ENCODE peak calls at places on chromosomes 6 and 20, in nine cellular contexts. C is omental fat pad; T is osteocyte; Y is left lung; A is activated T-cell treated with anti-CD3 and anti-CD28 coated beads for 48 hours; B is mesothelial cell of epicardium; D is stimulated activated CD8-positive, alpha-beta memory T cell treated with anti-CD3 and anti-CD28 coated beads, Interleukin-7, amount 100 ng/mL, for 24 hours; G is GM12891; H is Right ventricle myocardium inferior. W is an unnamed sample.

GRCh38 chr6:90369024-90369519 is 72.4 kb upstream of the BACH2 start:
- DNase-seq in C (no peak), T (peak), Y (no peak), A (no peak), B (no peak), D (no peak), G (peak), H (no peak), W (peak)

GRCh38 chr20:667351-668034 is 8.1 kb downstream of the SCRT2 start:
- DNase-seq in C (peak), T (no peak), Y (peak), A (peak), B (no peak), D (peak), G (no peak), H (peak), W (no peak)

GRCh38 chr6:3296537-3297453 is 38.0 kb downstream of the PSMG4 start:
- DNase-seq in C (no peak), T (no peak), Y (no peak), A (no peak), B (no peak), D (no peak), G (no peak), H (no peak), W (no peak)

GRCh38 chr20:47929368-47930115 is 144.3 kb upstream of the SULF2 start:
- DNase-seq in C (no peak), T (no peak), Y (no peak), A (no peak), B (no peak), D (no peak), G (no peak), H (no peak), W (no peak)

GRCh38 chr6:101931766-101932165 is 538.3 kb downstream of the GRIK2 start:
- DNase-seq in C (no peak), T (no peak), Y (no peak), A (no peak), B (no peak), D (no peak), G (no peak), H (no peak), W (no peak)

GRCh38 chr20:23024701-23025100 is 10.4 kb upstream of the SSTR4 start:
- DNase-seq in C (no peak), T (no peak), Y (no peak), A (no peak), B (no peak), D (no peak), G (no peak), H (no peak), W (no peak)

GRCh38 chr6:106973018-106973840 is 1.3 kb downstream of the CD24 start:
- DNase-seq in C (no peak), T (no peak), Y (peak), A (no peak), B (peak), D (no peak), G (peak), H (peak), W (no peak)

GRCh38 chr20:38302721-38303120 is 1.2 kb upstream of the BPI start:
- DNase-seq in C (no peak), T (no peak), Y (no peak), A (no peak), B (no peak), D (no peak), G (no peak), H (no peak), W (no peak)

GRCh38 chr6:148530394-148530923 is 187.8 kb downstream of the SASH1 start:
- DNase-seq in C (no peak), T (no peak), Y (no peak), A (no peak), B (no peak), D (no peak), G (no peak), H (no peak), W (no peak)

GRCh38 chr6:30810813-30811329 is 66.5 kb upstream of the IER3 start:
- DNase-seq in C (no peak), T (no peak), Y (no peak), A (peak), B (no peak), D (peak), G (no peak), H (no peak), W (peak)

GRCh38 chr6:170584954-170585498 is 589 bp upstream of the PDCD2 start:
- DNase-seq in C (no peak), T (no peak), Y (no peak), A (no peak), B (no peak), D (no peak), G (no peak), H (no peak), W (no peak)

GRCh38 chr6:56241106-56241812 is 6.1 kb downstream of the COL21A1 start:
- DNase-seq in C (no peak), T (no peak), Y (no peak), A (no peak), B (no peak), D (no peak), G (no peak), H (no peak), W (no peak)

GRCh38 chr6:4794140-4794707 is 18.0 kb downstream of the CDYL start:
- DNase-seq in C (no peak), T (no peak), Y (no peak), A (no peak), B (no peak), D (no peak), G (no peak), H (peak), W (no peak)

GRCh38 chr6:53369876-53370515 is 21.2 kb upstream of the ELOVL5 start:
- DNase-seq in C (no peak), T (no peak), Y (no peak), A (no peak), B (no peak), D (no peak), G (no peak), H (no peak), W (no peak)

GRCh38 chr6:81049425-81050042 is 702.9 kb downstream of the TENT5A start:
- DNase-seq in C (no peak), T (no peak), Y (no peak), A (no peak), B (no peak), D (no peak), G (no peak), H (no peak), W (no peak)

GRCh38 chr20:48448601-48449384 is 379.0 kb downstream of the PREX1 start:
- DNase-seq in C (no peak), T (no peak), Y (no peak), A (no peak), B (no peak), D (no peak), G (no peak), H (no peak), W (no peak)

GRCh38 chr20:25270829-25271251 is 23.0 kb downstream of the PYGB start:
- DNase-seq in C (peak), T (peak), Y (no peak), A (no peak), B (peak), D (no peak), G (no peak), H (peak), W (no peak)

GRCh38 chr6:34025851-34026250 is 120.0 kb downstream of the GRM4 start:
- DNase-seq in C (no peak), T (no peak), Y (no peak), A (no peak), B (no peak), D (no peak), G (no peak), H (no peak), W (no peak)

GRCh38 chr20:35582131-35582530 is 33.5 kb upstream of the SPAG4 start:
- DNase-seq in C (no peak), T (no peak), Y (peak), A (no peak), B (no peak), D (no peak), G (no peak), H (no peak), W (no peak)

GRCh38 chr6:169173532-169174268 is 79.9 kb downstream of the THBS2 start:
- DNase-seq in C (no peak), T (peak), Y (no peak), A (no peak), B (no peak), D (no peak), G (no peak), H (peak), W (no peak)

GRCh38 chr6:18997375-18997826 is 610.3 kb downstream of the RNF144B start:
- DNase-seq in C (no peak), T (no peak), Y (no peak), A (no peak), B (no peak), D (no peak), G (peak), H (no peak), W (no peak)

GRCh38 chr6:19395316-19395715 is 441.9 kb upstream of the ID4 start:
- DNase-seq in C (no peak), T (no peak), Y (no peak), A (no peak), B (no peak), D (no peak), G (no peak), H (no peak), W (no peak)

GRCh38 chr6:71979911-71980310 is 93.6 kb downstream of the RIMS1 start:
- DNase-seq in C (no peak), T (no peak), Y (no peak), A (no peak), B (no peak), D (no peak), G (no peak), H (no peak), W (no peak)

GRCh38 chr6:13355043-13355945 is 27.0 kb upstream of the TBC1D7 start:
- DNase-seq in C (no peak), T (no peak), Y (no peak), A (no peak), B (no peak), D (no peak), G (no peak), H (no peak), W (peak)

GRCh38 chr6:161374971-161375873 is 101.4 kb upstream of the AGPAT4 start:
- DNase-seq in C (no peak), T (no peak), Y (peak), A (no peak), B (no peak), D (no peak), G (no peak), H (peak), W (no peak)

GRCh38 chr20:4534315-4534714 is 187.4 kb upstream of the PRND start:
- DNase-seq in C (no peak), T (no peak), Y (no peak), A (no peak), B (no peak), D (no peak), G (no peak), H (no peak), W (no peak)

GRCh38 chr6:165227644-165228329 is 81.6 kb downstream of the C6orf118 start:
- DNase-seq in C (no peak), T (no peak), Y (no peak), A (no peak), B (no peak), D (no peak), G (no peak), H (no peak), W (no peak)

GRCh38 chr6:70599187-70599586 is 32.5 kb downstream of the SDHAF4 start:
- DNase-seq in C (no peak), T (no peak), Y (no peak), A (peak), B (no peak), D (no peak), G (no peak), H (no peak), W (no peak)

W was measured in GM12864.